ENCODE peak calls at places on chromosomes 13 and 19, in seven cellular contexts. T, F, N, M, A, W and D are unnamed samples.

GRCh38 chr13:76994281-76994680 is 2.4 kb downstream of the CLN5 start:
- DNase-seq in T (no peak), F (no peak), N (no peak), M (no peak), A (no peak), W (no peak), D (no peak)

GRCh38 chr19:45403781-45404556 is 900 bp downstream of the PPP1R13L start:
- DNase-seq in T (peak; percentile 72), F (no peak), N (no peak), M (peak; percentile 73), A (peak; percentile 76), W (no peak), D (peak; percentile 88)

GRCh38 chr19:17860331-17860992 is 752 bp downstream of the RPL18A start:
- DNase-seq in T (no peak), F (no peak), N (no peak), M (no peak), A (peak; percentile 13), W (no peak), D (no peak)

GRCh38 chr19:16541526-16542044 is 652 bp downstream of the CHERP start:
- DNase-seq in T (no peak), F (peak; percentile 11), N (no peak), M (peak; percentile 38), A (peak; percentile 9), W (no peak), D (no peak)

GRCh38 chr13:44012910-44013309 is 133.2 kb downstream of the LACC1 start:
- DNase-seq in T (no peak), F (no peak), N (no peak), M (no peak), A (no peak), W (no peak), D (no peak)

GRCh38 chr19:19588546-19588945 is 29.9 kb downstream of the PBX4 start:
- DNase-seq in T (peak; percentile 73), F (peak; percentile 62), N (no peak), M (no peak), A (no peak), W (no peak), D (no peak)

GRCh38 chr13:40189885-40190655 is 476.4 kb downstream of the FOXO1 start:
- DNase-seq in T (no peak), F (no peak), N (peak; percentile 46), M (no peak), A (no peak), W (no peak), D (no peak)

GRCh38 chr19:13102666-13103584 is at the start of gene LYL1:
- DNase-seq in T (no peak), F (no peak), N (peak; percentile 83), M (peak; percentile 99), A (no peak), W (no peak), D (peak; percentile 81)

GRCh38 chr19:46182476-46182875 is 34.4 kb downstream of the IGFL2 start:
- DNase-seq in T (no peak), F (no peak), N (no peak), M (no peak), A (no peak), W (no peak), D (no peak)

GRCh38 chr19:41551711-41552110 is 24.3 kb upstream of the CEACAM21 start:
- DNase-seq in T (no peak), F (no peak), N (no peak), M (no peak), A (no peak), W (no peak), D (no peak)

GRCh38 chr19:57269515-57270250 is 10.6 kb upstream of the ZNF460 start:
- DNase-seq in T (peak; percentile 77), F (peak; percentile 96), N (peak; percentile 21), M (no peak), A (peak; percentile 63), W (no peak), D (no peak)

GRCh38 chr19:40445945-40446784 is 2.0 kb upstream of the SERTAD3 start:
- DNase-seq in T (no peak), F (no peak), N (no peak), M (no peak), A (peak; percentile 59), W (no peak), D (no peak)

GRCh38 chr19:10093295-10094186 is 7.4 kb downstream of the SHFL start:
- DNase-seq in T (no peak), F (no peak), N (no peak), M (no peak), A (peak; percentile 25), W (no peak), D (no peak)

GRCh38 chr19:18304496-18305312 is 18.2 kb downstream of the LSM4 start:
- DNase-seq in T (no peak), F (peak; percentile 83), N (no peak), M (peak; percentile 42), A (no peak), W (no peak), D (peak; percentile 89)

GRCh38 chr19:29696045-29696682 is 18.9 kb downstream of the C19orf12 start:
- DNase-seq in T (no peak), F (no peak), N (no peak), M (no peak), A (no peak), W (no peak), D (no peak)

GRCh38 chr19:12946092-12946845 is 607 bp downstream of the RAD23A start:
- DNase-seq in T (peak; percentile 70), F (peak; percentile 80), N (peak; percentile 91), M (peak; percentile 87), A (peak; percentile 80), W (no peak), D (peak; percentile 67)

GRCh38 chr19:12792048-12792852 is 964 bp downstream of the JUNB start:
- DNase-seq in T (peak; percentile 52), F (peak; percentile 55), N (no peak), M (peak; percentile 53), A (peak; percentile 63), W (no peak), D (no peak)

GRCh38 chr13:104389722-104390121 is 1323.5 kb upstream of the SLC10A2 start:
- DNase-seq in T (no peak), F (no peak), N (no peak), M (no peak), A (no peak), W (no peak), D (no peak)

GRCh38 chr13:85879014-85879413 is 79.8 kb upstream of the SLITRK6 start:
- DNase-seq in T (no peak), F (no peak), N (no peak), M (no peak), A (peak; percentile 11), W (no peak), D (no peak)

GRCh38 chr19:55082023-55082851 is 6.6 kb downstream of the EPS8L1 start:
- DNase-seq in T (peak; percentile 35), F (peak; percentile 42), N (no peak), M (no peak), A (no peak), W (peak; percentile 18), D (peak; percentile 61)

GRCh38 chr19:40217921-40218890 is at the start of gene TTC9B:
- DNase-seq in T (no peak), F (no peak), N (peak; percentile 84), M (peak; percentile 61), A (no peak), W (no peak), D (peak; percentile 67)

GRCh38 chr19:39497850-39498261 is 891 bp upstream of the DLL3 start:
- DNase-seq in T (no peak), F (peak; percentile 19), N (no peak), M (peak; percentile 81), A (no peak), W (no peak), D (peak; percentile 72)

GRCh38 chr13:78881746-78882145 is 222.8 kb upstream of the OBI1 start:
- DNase-seq in T (no peak), F (no peak), N (no peak), M (no peak), A (no peak), W (no peak), D (no peak)
- TF ChIP-seq CTCF in T (no peak), F (no peak), N (no peak), M (no peak), A (no peak), W (no peak), D (no peak)

GRCh38 chr13:51432576-51432975 is 20.3 kb downstream of the INTS6 start:
- DNase-seq in T (no peak), F (no peak), N (no peak), M (no peak), A (no peak), W (no peak), D (no peak)

GRCh38 chr13:51437550-51438127 is 15.2 kb downstream of the INTS6 start:
- DNase-seq in T (no peak), F (no peak), N (no peak), M (no peak), A (peak; percentile 29), W (no peak), D (no peak)

GRCh38 chr13:51435002-51435578 is 17.7 kb downstream of the INTS6 start:
- DNase-seq in T (no peak), F (peak; percentile 49), N (no peak), M (no peak), A (peak; percentile 17), W (no peak), D (no peak)
- TF ChIP-seq CTCF in T (peak; percentile 80), F (peak; percentile 73), N (peak; percentile 72), M (peak; percentile 67), A (peak; percentile 43), W (no peak), D (peak; percentile 21)

DNA sequence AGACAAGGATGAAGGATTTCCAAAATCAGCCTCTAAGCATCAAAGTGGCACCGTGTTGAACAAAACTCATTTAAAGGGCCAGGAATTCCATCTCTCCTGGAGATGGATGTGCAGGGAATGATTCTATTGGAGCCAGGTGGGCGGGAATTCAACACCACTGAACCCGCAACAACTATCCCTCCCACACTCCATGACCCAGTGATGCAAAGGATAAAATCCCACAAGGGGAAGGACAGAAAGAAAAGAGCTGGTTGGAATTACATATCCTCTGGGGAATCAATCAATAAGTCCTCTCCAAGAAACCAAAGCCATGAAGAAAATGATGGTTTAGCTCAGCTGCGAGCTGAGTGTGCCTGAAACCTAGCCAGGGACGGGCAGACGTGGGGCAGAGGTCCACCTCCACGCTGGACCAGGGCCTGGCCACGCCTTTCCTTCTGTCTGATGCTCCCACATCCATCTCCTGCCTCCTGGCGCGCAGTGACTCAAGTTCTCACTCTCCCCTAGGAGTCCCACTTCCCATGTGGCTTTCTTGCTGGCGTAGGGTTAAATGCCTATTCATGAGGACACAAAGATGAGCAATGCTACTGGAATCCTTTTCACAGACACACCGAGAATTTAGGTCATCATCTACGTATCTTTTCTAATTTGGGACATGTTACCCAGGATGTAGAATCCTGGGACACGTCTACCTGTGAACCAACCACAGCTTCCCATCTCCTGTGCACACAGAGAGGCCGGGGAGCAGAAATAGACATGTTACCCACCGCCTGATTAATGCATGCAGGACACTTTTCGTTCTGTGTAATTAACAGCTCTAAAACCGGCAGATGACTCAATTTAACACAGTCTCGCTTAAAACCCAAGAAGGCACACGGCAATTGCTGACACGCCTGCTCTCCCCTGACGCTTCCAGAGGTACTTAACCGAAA is 48.6 kb downstream of the PEPD start:
- DNase-seq in T (no peak), F (peak; percentile 99), N (peak; percentile 77), M (no peak), A (peak; percentile 81), W (no peak), D (no peak)
- TF ChIP-seq CTCF in T (no peak), F (no peak), N (no peak), M (no peak), A (no peak), W (no peak), D (no peak)

DNA sequence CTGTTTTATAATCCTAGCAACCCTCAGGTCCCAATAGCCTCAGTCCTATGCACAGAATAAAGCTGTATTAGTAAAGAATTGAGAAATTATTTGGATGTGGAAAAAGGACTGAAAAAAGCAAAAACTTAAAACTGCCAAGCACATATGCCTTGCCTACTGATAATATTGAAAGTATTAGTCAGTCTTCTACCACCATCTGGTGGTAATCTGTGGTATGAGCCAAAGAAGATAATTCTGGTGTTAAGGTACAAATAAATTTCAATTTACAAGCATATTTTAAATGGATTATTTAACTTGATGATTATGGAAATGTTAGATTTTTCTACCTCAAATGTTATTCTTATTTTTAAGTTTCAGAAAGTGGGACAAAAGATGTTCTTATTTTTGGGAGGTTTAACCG is 460.3 kb upstream of the KLHL1 start:
- DNase-seq in T (no peak), F (peak; percentile 26), N (no peak), M (peak; percentile 39), A (peak; percentile 54), W (peak; percentile 1), D (peak; percentile 30)
- TF ChIP-seq CTCF in T (peak; percentile 80), F (peak; percentile 62), N (peak; percentile 76), M (peak; percentile 71), A (peak; percentile 59), W (peak; percentile 39), D (peak; percentile 59)